ENCODE peak calls at places on chromosomes 11 and 22, in eight cellular contexts. One of them, this sample, is unnamed.

GRCh38 chr11:130124096-130124495 is 35.5 kb upstream of the ST14 start:
- DNase-seq in colonic mucosa: no peak
- DNase-seq in choroid plexus epithelial cell: peak
- DNase-seq in A172: peak
- DNase-seq in caudate nucleus: no peak
- DNase-seq in activated CD4-positive, alpha-beta T cell treated with anti-CD3 and anti-CD28 coated beads, Interleukin-2, amount 50 U/mL, for 4 hours: no peak
- DNase-seq in fibroblast of lung: peak
- DNase-seq in iris pigment epithelial cell: peak
- DNase-seq in this sample: no peak

GRCh38 chr11:118530683-118531596 is at the start of gene TMEM25:
- DNase-seq in colonic mucosa: peak
- DNase-seq in choroid plexus epithelial cell: peak
- DNase-seq in A172: no peak
- DNase-seq in caudate nucleus: no peak
- DNase-seq in activated CD4-positive, alpha-beta T cell treated with anti-CD3 and anti-CD28 coated beads, Interleukin-2, amount 50 U/mL, for 4 hours: peak
- DNase-seq in fibroblast of lung: peak
- DNase-seq in iris pigment epithelial cell: peak
- DNase-seq in this sample: peak

GRCh38 chr22:22552630-22553029 is 6.4 kb downstream of the PRAME start:
- DNase-seq in colonic mucosa: no peak
- DNase-seq in choroid plexus epithelial cell: peak
- DNase-seq in A172: no peak
- DNase-seq in caudate nucleus: no peak
- DNase-seq in activated CD4-positive, alpha-beta T cell treated with anti-CD3 and anti-CD28 coated beads, Interleukin-2, amount 50 U/mL, for 4 hours: no peak
- DNase-seq in fibroblast of lung: no peak
- DNase-seq in iris pigment epithelial cell: no peak
- DNase-seq in this sample: no peak

GRCh38 chr11:24709928-24710565 is 213.2 kb downstream of the LUZP2 start:
- DNase-seq in colonic mucosa: no peak
- DNase-seq in choroid plexus epithelial cell: no peak
- DNase-seq in A172: no peak
- DNase-seq in caudate nucleus: no peak
- DNase-seq in activated CD4-positive, alpha-beta T cell treated with anti-CD3 and anti-CD28 coated beads, Interleukin-2, amount 50 U/mL, for 4 hours: no peak
- DNase-seq in fibroblast of lung: no peak
- DNase-seq in iris pigment epithelial cell: no peak
- DNase-seq in this sample: no peak

GRCh38 chr11:8375460-8375859 is 111.8 kb upstream of the LMO1 start:
- DNase-seq in colonic mucosa: no peak
- DNase-seq in choroid plexus epithelial cell: no peak
- DNase-seq in A172: no peak
- DNase-seq in caudate nucleus: no peak
- DNase-seq in activated CD4-positive, alpha-beta T cell treated with anti-CD3 and anti-CD28 coated beads, Interleukin-2, amount 50 U/mL, for 4 hours: no peak
- DNase-seq in fibroblast of lung: no peak
- DNase-seq in iris pigment epithelial cell: no peak
- DNase-seq in this sample: no peak

GRCh38 chr11:91163619-91164451 is 941.0 kb upstream of the CHORDC1 start:
- DNase-seq in colonic mucosa: no peak
- DNase-seq in choroid plexus epithelial cell: peak
- DNase-seq in A172: peak
- DNase-seq in caudate nucleus: no peak
- DNase-seq in activated CD4-positive, alpha-beta T cell treated with anti-CD3 and anti-CD28 coated beads, Interleukin-2, amount 50 U/mL, for 4 hours: no peak
- DNase-seq in fibroblast of lung: peak
- DNase-seq in iris pigment epithelial cell: peak
- DNase-seq in this sample: no peak

GRCh38 chr11:10654211-10655150 is 39.1 kb downstream of the IRAG1 start:
- DNase-seq in colonic mucosa: no peak
- DNase-seq in choroid plexus epithelial cell: peak
- DNase-seq in A172: peak
- DNase-seq in caudate nucleus: no peak
- DNase-seq in activated CD4-positive, alpha-beta T cell treated with anti-CD3 and anti-CD28 coated beads, Interleukin-2, amount 50 U/mL, for 4 hours: no peak
- DNase-seq in fibroblast of lung: peak
- DNase-seq in iris pigment epithelial cell: peak
- DNase-seq in this sample: peak

GRCh38 chr11:116960916-116961315 is 123.5 kb upstream of the APOA1 start:
- DNase-seq in colonic mucosa: no peak
- DNase-seq in choroid plexus epithelial cell: peak
- DNase-seq in A172: peak
- DNase-seq in caudate nucleus: no peak
- DNase-seq in activated CD4-positive, alpha-beta T cell treated with anti-CD3 and anti-CD28 coated beads, Interleukin-2, amount 50 U/mL, for 4 hours: no peak
- DNase-seq in fibroblast of lung: peak
- DNase-seq in iris pigment epithelial cell: peak
- DNase-seq in this sample: peak

GRCh38 chr11:12457030-12457600 is 79.7 kb downstream of the PARVA start:
- DNase-seq in colonic mucosa: no peak
- DNase-seq in choroid plexus epithelial cell: peak
- DNase-seq in A172: no peak
- DNase-seq in caudate nucleus: no peak
- DNase-seq in activated CD4-positive, alpha-beta T cell treated with anti-CD3 and anti-CD28 coated beads, Interleukin-2, amount 50 U/mL, for 4 hours: no peak
- DNase-seq in fibroblast of lung: peak
- DNase-seq in iris pigment epithelial cell: peak
- DNase-seq in this sample: no peak

GRCh38 chr22:19641254-19641982 is 72.9 kb upstream of the SEPTIN5 start:
- DNase-seq in colonic mucosa: no peak
- DNase-seq in choroid plexus epithelial cell: peak
- DNase-seq in A172: no peak
- DNase-seq in caudate nucleus: no peak
- DNase-seq in activated CD4-positive, alpha-beta T cell treated with anti-CD3 and anti-CD28 coated beads, Interleukin-2, amount 50 U/mL, for 4 hours: no peak
- DNase-seq in fibroblast of lung: no peak
- DNase-seq in iris pigment epithelial cell: peak
- DNase-seq in this sample: peak

GRCh38 chr11:1297576-1298473 is 11.6 kb downstream of the TOLLIP start:
- DNase-seq in colonic mucosa: no peak
- DNase-seq in choroid plexus epithelial cell: no peak
- DNase-seq in A172: no peak
- DNase-seq in caudate nucleus: no peak
- DNase-seq in activated CD4-positive, alpha-beta T cell treated with anti-CD3 and anti-CD28 coated beads, Interleukin-2, amount 50 U/mL, for 4 hours: no peak
- DNase-seq in fibroblast of lung: no peak
- DNase-seq in iris pigment epithelial cell: no peak
- DNase-seq in this sample: peak

GRCh38 chr11:56845121-56845732 is 96.7 kb upstream of the OR9G4 start:
- DNase-seq in colonic mucosa: no peak
- DNase-seq in choroid plexus epithelial cell: no peak
- DNase-seq in A172: no peak
- DNase-seq in caudate nucleus: no peak
- DNase-seq in activated CD4-positive, alpha-beta T cell treated with anti-CD3 and anti-CD28 coated beads, Interleukin-2, amount 50 U/mL, for 4 hours: no peak
- DNase-seq in fibroblast of lung: no peak
- DNase-seq in iris pigment epithelial cell: no peak
- DNase-seq in this sample: no peak

GRCh38 chr11:2898366-2899079 is 12.9 kb upstream of the CDKN1C start:
- DNase-seq in colonic mucosa: peak
- DNase-seq in choroid plexus epithelial cell: peak
- DNase-seq in A172: peak
- DNase-seq in caudate nucleus: no peak
- DNase-seq in activated CD4-positive, alpha-beta T cell treated with anti-CD3 and anti-CD28 coated beads, Interleukin-2, amount 50 U/mL, for 4 hours: no peak
- DNase-seq in fibroblast of lung: peak
- DNase-seq in iris pigment epithelial cell: peak
- DNase-seq in this sample: peak

This sample was measured in body of pancreas.